ENCODE peak calls at places on chromosomes 4 and X, in five cellular contexts. F, N, E, B and I are unnamed samples.

GRCh38 chrX:25873196-25873595 is 264.9 kb upstream of the MAGEB18 start:
- DNase-seq in F (peak; percentile 56), N (no peak), E (no peak), B (no peak), I (peak; percentile 33)

GRCh38 chrX:131778269-131779218 is 234.7 kb downstream of the OR13H1 start:
- DNase-seq in F (peak; percentile 70), N (no peak), E (peak; percentile 80), B (no peak), I (no peak)

GRCh38 chr4:1367230-1367935 is 20.4 kb downstream of the UVSSA start:
- DNase-seq in F (no peak), N (no peak), E (peak; percentile 42), B (no peak), I (no peak)

GRCh38 chr4:7967063-7967440 is 27.4 kb upstream of the AFAP1 start:
- DNase-seq in F (no peak), N (no peak), E (peak; percentile 41), B (no peak), I (no peak)

GRCh38 chrX:17475820-17476219 is 100.8 kb downstream of the NHS start:
- DNase-seq in F (no peak), N (peak; percentile 22), E (no peak), B (no peak), I (no peak)

GRCh38 chr4:74473155-74473811 is 28.3 kb downstream of the AREG start:
- DNase-seq in F (peak; percentile 80), N (peak; percentile 41), E (no peak), B (no peak), I (peak; percentile 64)

GRCh38 chr4:169846396-169846795 is 88.7 kb upstream of the HPF1 start:
- DNase-seq in F (no peak), N (no peak), E (no peak), B (no peak), I (no peak)

GRCh38 chr4:40763228-40763716 is 13.5 kb downstream of the NSUN7 start:
- DNase-seq in F (peak; percentile 40), N (no peak), E (no peak), B (no peak), I (no peak)

GRCh38 chrX:154136627-154137161 is 7.3 kb upstream of the OPN1LW start:
- DNase-seq in F (peak; percentile 14), N (peak; percentile 52), E (peak; percentile 91), B (peak; percentile 74), I (no peak)

GRCh38 chrX:107713205-107714195 is 62.1 kb downstream of the TSC22D3 start:
- DNase-seq in F (no peak), N (no peak), E (no peak), B (no peak), I (no peak)

GRCh38 chrX:54494970-54495813 is 842 bp downstream of the FGD1 start:
- DNase-seq in F (peak; percentile 17), N (peak; percentile 30), E (peak; percentile 71), B (no peak), I (no peak)

GRCh38 chr4:2962099-2962455 is 1.1 kb downstream of the NOP14 start:
- DNase-seq in F (no peak), N (no peak), E (no peak), B (peak; percentile 82), I (no peak)

GRCh38 chr4:173411106-173411703 is 12.3 kb upstream of the SCRG1 start:
- DNase-seq in F (peak; percentile 37), N (no peak), E (no peak), B (no peak), I (no peak)

GRCh38 chrX:38804481-38805293 is 3.4 kb downstream of the MID1IP1 start:
- DNase-seq in F (peak; percentile 52), N (peak; percentile 19), E (peak; percentile 79), B (peak; percentile 53), I (no peak)

GRCh38 chr4:53844133-53844532 is 220.3 kb downstream of the CHIC2 start:
- DNase-seq in F (no peak), N (no peak), E (no peak), B (no peak), I (no peak)

GRCh38 chr4:78645853-78646757 is 94.5 kb downstream of the ANXA3 start:
- DNase-seq in F (peak; percentile 93), N (peak; percentile 89), E (peak; percentile 80), B (no peak), I (peak; percentile 84)

GRCh38 chr4:186887211-186887785 is 163.6 kb upstream of the FAT1 start:
- DNase-seq in F (peak; percentile 71), N (no peak), E (no peak), B (no peak), I (peak; percentile 53)

GRCh38 chrX:6550999-6551398 is 16.1 kb upstream of the VCX3A start:
- DNase-seq in F (no peak), N (no peak), E (no peak), B (no peak), I (no peak)

GRCh38 chrX:18415386-18415785 is 10.0 kb upstream of the CDKL5 start:
- DNase-seq in F (no peak), N (no peak), E (no peak), B (no peak), I (no peak)

GRCh38 chr4:189129044-189129443 is 811.6 kb upstream of the FRG1 start:
- DNase-seq in F (no peak), N (no peak), E (no peak), B (no peak), I (no peak)

GRCh38 chr4:120319230-120319761 is 252.6 kb upstream of the MAD2L1 start:
- DNase-seq in F (no peak), N (no peak), E (no peak), B (no peak), I (no peak)

GRCh38 chr4:142567199-142567598 is 278.9 kb downstream of the INPP4B start:
- DNase-seq in F (no peak), N (no peak), E (no peak), B (no peak), I (no peak)

GRCh38 chr4:22500831-22501714 is 14.8 kb downstream of the ADGRA3 start:
- DNase-seq in F (peak; percentile 95), N (no peak), E (no peak), B (no peak), I (no peak)

GRCh38 chrX:31392541-31392940 is 320.7 kb upstream of the FTHL17 start:
- DNase-seq in F (no peak), N (no peak), E (no peak), B (no peak), I (no peak)

GRCh38 chr4:185096032-185096653 is 46.9 kb upstream of the SLC25A4 start:
- DNase-seq in F (peak; percentile 16), N (no peak), E (no peak), B (peak; percentile 60), I (no peak)

GRCh38 chrX:121562616-121563015 is 515.2 kb downstream of the GLUD2 start:
- DNase-seq in F (no peak), N (no peak), E (no peak), B (no peak), I (no peak)

GRCh38 chr4:72432282-72432681 is 136.7 kb downstream of the ADAMTS3 start:
- DNase-seq in F (no peak), N (no peak), E (no peak), B (no peak), I (no peak)

GRCh38 chr4:88698539-88698938 is 910 bp upstream of the NAP1L5 start:
- DNase-seq in F (no peak), N (no peak), E (peak; percentile 51), B (no peak), I (no peak)

GRCh38 chrX:119181491-119181890 is 53.9 kb upstream of the KIAA1210 start:
- DNase-seq in F (peak; percentile 9), N (no peak), E (no peak), B (no peak), I (no peak)

GRCh38 chrX:138939038-138939437 is 227.5 kb upstream of the FGF13 start:
- DNase-seq in F (no peak), N (no peak), E (no peak), B (no peak), I (no peak)